ENCODE peak calls at places on chromosomes 2 and 18, in nine cellular contexts. C is neural progenitor cell, B is SK-N-SH, N is GM23248, D is OCI-LY7, I is PC-3, Q is hepatocyte, J is HCT116, F is MM.1S. E is an unnamed sample.

GRCh38 chr18:31683968-31684278 is 458 bp downstream of the B4GALT6 start:
- DNase-seq in F (no peak), D (no peak), B (no peak), I (no peak), N (no peak), J (no peak), C (no peak), Q (no peak), E (no peak)

GRCh38 chr2:241399941-241400922 is 44.1 kb downstream of the FARP2 start:
- DNase-seq in B (no peak), I (no peak), C (no peak), Q (no peak), N (no peak), J (no peak), D (no peak), F (no peak), E (no peak)

GRCh38 chr2:182954789-182955188 is 83.5 kb downstream of the NCKAP1 start:
- DNase-seq in Q (no peak), D (no peak), J (no peak), F (no peak), N (no peak), C (no peak), I (no peak), B (no peak), E (no peak)

GRCh38 chr18:37525302-37525585 is 40.4 kb downstream of the CELF4 start:
- DNase-seq in F (no peak), Q (no peak), B (no peak), I (no peak), J (no peak), C (no peak), D (no peak), N (no peak), E (no peak)

GRCh38 chr2:85184231-85184630 is 51.0 kb downstream of the TCF7L1 start:
- DNase-seq in F (no peak), B (no peak), J (no peak), D (no peak), I (no peak), N (no peak), C (no peak), Q (no peak), E (no peak)

GRCh38 chr18:5894613-5895299 is 566 bp downstream of the TMEM200C start:
- DNase-seq in J (no peak), Q (no peak), I (no peak), F (no peak), C (peak; percentile 62), N (peak; percentile 31), B (peak; percentile 73), D (no peak), E (peak; percentile 60)

GRCh38 chr2:229431331-229431954 is 160.4 kb upstream of the PID1 start:
- DNase-seq in I (peak; percentile 78), J (peak; percentile 57), N (peak; percentile 72), D (peak; percentile 8), C (peak; percentile 44), Q (peak; percentile 69), B (peak; percentile 23), F (peak; percentile 43), E (peak; percentile 89)

GRCh38 chr2:60484080-60484737 is 69.2 kb downstream of the BCL11A start:
- DNase-seq in I (no peak), B (no peak), C (peak; percentile 22), N (peak; percentile 90), J (no peak), F (peak; percentile 73), D (peak; percentile 80), Q (no peak), E (peak; percentile 77)

GRCh38 chr2:207662203-207662602 is 37.0 kb upstream of the METTL21A start:
- DNase-seq in Q (no peak), N (no peak), C (no peak), B (no peak), I (no peak), F (peak; percentile 42), D (peak; percentile 66), J (no peak), E (no peak)

GRCh38 chr2:172749377-172749776 is 13.7 kb downstream of the RAPGEF4 start:
- DNase-seq in I (no peak), N (no peak), Q (no peak), J (no peak), B (no peak), D (no peak), C (no peak), F (no peak), E (no peak)

GRCh38 chr18:24986611-24987270 is 365.2 kb downstream of the ZNF521 start:
- DNase-seq in N (peak; percentile 33), Q (no peak), B (no peak), F (no peak), D (no peak), J (no peak), I (no peak), C (peak; percentile 37), E (peak; percentile 13)

GRCh38 chr2:10286216-10287037 is 16.3 kb upstream of the HPCAL1 start:
- DNase-seq in F (no peak), C (no peak), N (no peak), Q (no peak), J (no peak), D (no peak), B (peak; percentile 93), I (peak; percentile 72), E (no peak)

GRCh38 chr2:88564402-88564801 is 62.9 kb downstream of the EIF2AK3 start:
- DNase-seq in B (no peak), D (no peak), C (no peak), I (no peak), N (no peak), Q (no peak), F (no peak), J (no peak), E (no peak)

GRCh38 chr18:50177294-50177992 is 17.5 kb downstream of the MYO5B start:
- DNase-seq in N (no peak), C (no peak), F (no peak), D (no peak), I (no peak), Q (no peak), J (no peak), B (no peak), E (peak; percentile 8)

GRCh38 chr2:24913896-24914295 is 6.1 kb downstream of the ADCY3 start:
- DNase-seq in C (no peak), D (no peak), B (no peak), F (no peak), J (no peak), I (no peak), Q (no peak), N (no peak), E (peak; percentile 74)

GRCh38 chr2:223959688-223960087 is 2.4 kb downstream of the MRPL44 start:
- DNase-seq in I (peak; percentile 29), F (no peak), N (peak; percentile 75), D (peak; percentile 35), J (no peak), C (no peak), B (no peak), Q (no peak), E (no peak)

GRCh38 chr2:176177580-176178270 is 10.7 kb upstream of the HOXD1 start:
- DNase-seq in B (no peak), J (no peak), Q (no peak), C (peak; percentile 52), I (no peak), F (no peak), D (no peak), N (peak; percentile 63), E (peak; percentile 71)

GRCh38 chr18:39835303-39836030 is 2119.6 kb upstream of the PIK3C3 start:
- DNase-seq in Q (no peak), C (no peak), J (no peak), F (no peak), B (no peak), D (no peak), N (no peak), I (no peak), E (peak; percentile 35)

GRCh38 chr2:214713080-214713830 is 96.2 kb downstream of the BARD1 start:
- DNase-seq in N (no peak), I (peak; percentile 79), J (no peak), B (no peak), C (no peak), F (no peak), Q (no peak), D (no peak), E (no peak)

GRCh38 chr2:25799301-25799700 is 79.0 kb downstream of the ASXL2 start:
- DNase-seq in N (no peak), C (no peak), I (no peak), J (no peak), B (no peak), F (no peak), Q (no peak), D (no peak), E (no peak)

GRCh38 chr2:46294185-46294836 is 2.9 kb upstream of the EPAS1 start:
- DNase-seq in D (no peak), J (no peak), F (peak; percentile 34), Q (peak; percentile 48), I (peak; percentile 40), B (peak; percentile 77), C (peak; percentile 74), N (peak; percentile 46), E (peak; percentile 85)

GRCh38 chr2:228841475-228841874 is 429.6 kb downstream of the PID1 start:
- DNase-seq in D (no peak), Q (no peak), I (no peak), J (no peak), F (no peak), B (no peak), C (no peak), N (no peak), E (no peak)

GRCh38 chr2:62293490-62294212 is 97.7 kb downstream of the B3GNT2 start:
- DNase-seq in D (peak; percentile 31), C (peak; percentile 93), J (no peak), B (peak; percentile 48), N (no peak), Q (peak; percentile 61), F (no peak), I (peak; percentile 65), E (peak; percentile 83)

GRCh38 chr18:13562494-13563029 is 163.8 kb downstream of the FAM210A start:
- DNase-seq in J (no peak), B (no peak), D (peak; percentile 37), Q (no peak), F (no peak), C (no peak), I (no peak), N (no peak), E (no peak)
- H3K4me3 ChIP-seq in J (no peak overlapping the region), B (no peak overlapping the region), D (no peak overlapping the region), Q (no peak overlapping the region), F (no peak overlapping the region), C (no peak overlapping the region), I (no peak overlapping the region), N (no peak overlapping the region), E (no peak overlapping the region)

GRCh38 chr18:63210531-63210930 is 109.0 kb downstream of the BCL2 start:
- DNase-seq in I (no peak), B (no peak), Q (no peak), F (no peak), J (no peak), D (no peak), C (no peak), N (no peak), E (no peak)
- TF ChIP-seq EZH2phosphoT487 in I (no peak), B (no peak), Q (no peak), F (no peak), J (no peak), D (no peak), C (no peak), N (no peak), E (no peak)

GRCh38 chr2:80302001-80302464 is 2.5 kb downstream of the LRRTM1 start:
- DNase-seq in I (no peak), J (no peak), D (no peak), Q (no peak), F (no peak), B (peak; percentile 38), N (no peak), C (no peak), E (peak; percentile 32)
- H3K4me2 ChIP-seq in I (no peak overlapping the region), J (no peak overlapping the region), D (no peak overlapping the region), Q (peak overlapping the region; percentile 99), F (no peak overlapping the region), B (no peak overlapping the region), N (no peak overlapping the region), C (peak overlapping the region; percentile 98), E (peak overlapping the region; percentile 88)

GRCh38 chr18:75167759-75168211 is 41.2 kb downstream of the PTGR3 start:
- DNase-seq in C (no peak), F (no peak), J (no peak), D (no peak), N (peak; percentile 61), I (no peak), Q (no peak), B (no peak), E (no peak)
- H3K4me3 ChIP-seq in C (no peak overlapping the region), F (no peak overlapping the region), J (no peak overlapping the region), D (no peak overlapping the region), N (peak overlapping the region; percentile 62), I (peak overlapping the region; percentile 44), Q (no peak overlapping the region), B (no peak overlapping the region), E (no peak overlapping the region)

E was measured in GM23338.